ENCODE peak calls at places on chromosome 22, in five cellular contexts. K, N, J, F and I are unnamed samples.

GRCh38 chr22:20243545-20244249 is 24.4 kb downstream of the RTN4R start:
- DNase-seq in F (peak; percentile 91), J (no peak), K (peak; percentile 95), N (peak; percentile 13), I (peak; percentile 59)

GRCh38 chr22:32649515-32650200 is 151.8 kb upstream of the TIMP3 start:
- DNase-seq in J (no peak), K (peak; percentile 81), F (peak; percentile 11), N (no peak), I (no peak)

GRCh38 chr22:37244922-37245722 is 1.1 kb upstream of the RAC2 start:
- DNase-seq in K (peak; percentile 70), F (no peak), N (no peak), J (no peak), I (no peak)

GRCh38 chr22:44383071-44383575 is 70.4 kb upstream of the SHISAL1 start:
- DNase-seq in F (no peak), N (no peak), J (no peak), K (no peak), I (no peak)

GRCh38 chr22:25368271-25368670 is 148.8 kb downstream of the CRYBB2 start:
- DNase-seq in N (no peak), F (no peak), J (no peak), K (peak; percentile 30), I (no peak)

GRCh38 chr22:20514658-20515406 is 7.4 kb downstream of the MED15 start:
- DNase-seq in J (no peak), K (peak; percentile 22), F (no peak), N (no peak), I (no peak)

GRCh38 chr22:22380098-22381030 is 128.2 kb downstream of the ZNF280B start:
- DNase-seq in N (no peak), K (peak; percentile 9), F (peak; percentile 88), J (no peak), I (no peak)

GRCh38 chr22:38505595-38506117 is 455 bp downstream of the DDX17 start:
- DNase-seq in F (peak; percentile 81), N (peak; percentile 20), K (peak; percentile 66), J (no peak), I (peak; percentile 70)

GRCh38 chr22:29369460-29369859 is 18.9 kb downstream of the AP1B1 start:
- DNase-seq in K (peak; percentile 92), N (no peak), F (no peak), J (no peak), I (peak; percentile 67)

GRCh38 chr22:48629631-48630443 is 1197.8 kb downstream of the BRD1 start:
- DNase-seq in K (no peak), F (no peak), N (no peak), J (no peak), I (no peak)

GRCh38 chr22:48624401-48624800 is 1203.3 kb downstream of the BRD1 start:
- DNase-seq in F (no peak), J (no peak), K (no peak), N (no peak), I (no peak)

GRCh38 chr22:48627966-48628365 is 1199.7 kb downstream of the BRD1 start:
- DNase-seq in K (no peak), F (no peak), N (no peak), J (no peak), I (no peak)

GRCh38 chr22:48628891-48629559 is 1198.6 kb downstream of the BRD1 start:
- DNase-seq in F (no peak), K (no peak), N (no peak), J (no peak), I (no peak)

DNA sequence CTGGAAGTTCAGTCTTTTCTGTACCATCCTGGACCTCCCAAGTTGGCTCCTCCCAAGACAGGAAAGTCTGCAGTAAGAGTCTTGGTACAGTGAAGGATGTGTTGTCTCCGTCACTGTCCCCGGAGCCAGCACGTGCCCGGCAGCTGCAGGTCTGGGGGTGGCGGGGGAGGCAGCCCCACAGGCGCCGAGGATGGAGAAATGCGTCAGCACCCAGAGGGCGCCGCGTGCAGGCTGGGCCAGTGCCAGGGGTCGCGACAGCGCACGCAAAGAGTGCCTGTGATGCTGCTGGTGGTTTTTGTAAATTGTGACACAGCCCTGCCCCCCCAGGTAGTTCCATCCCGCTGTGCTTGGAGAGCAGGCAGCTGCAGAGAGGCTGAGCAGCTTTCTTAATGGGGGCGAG is 1200.5 kb downstream of the BRD1 start:
- DNase-seq in J (no peak), N (no peak), F (no peak), K (peak; percentile 25), I (no peak)
- TF ChIP-seq MYC in J (no peak), N (no peak), F (no peak), K (no peak), I (no peak)

GRCh38 chr22:50199251-50199721 is 1.5 kb upstream of the SELENOO start:
- DNase-seq in N (no peak), J (no peak), F (no peak), K (no peak), I (no peak)

GRCh38 chr22:50200333-50201190 is at the start of gene SELENOO:
- DNase-seq in N (peak; percentile 93), K (peak; percentile 91), F (peak; percentile 90), J (peak; percentile 75), I (peak; percentile 80)

GRCh38 chr22:50198624-50199017 is 2.2 kb upstream of the SELENOO start:
- DNase-seq in F (no peak), J (no peak), K (no peak), N (no peak), I (no peak)

GRCh38 chr22:50201191-50202129 is 649 bp downstream of the SELENOO start:
- DNase-seq in F (peak; percentile 41), N (no peak), J (peak; percentile 23), K (peak; percentile 45), I (no peak)

DNA sequence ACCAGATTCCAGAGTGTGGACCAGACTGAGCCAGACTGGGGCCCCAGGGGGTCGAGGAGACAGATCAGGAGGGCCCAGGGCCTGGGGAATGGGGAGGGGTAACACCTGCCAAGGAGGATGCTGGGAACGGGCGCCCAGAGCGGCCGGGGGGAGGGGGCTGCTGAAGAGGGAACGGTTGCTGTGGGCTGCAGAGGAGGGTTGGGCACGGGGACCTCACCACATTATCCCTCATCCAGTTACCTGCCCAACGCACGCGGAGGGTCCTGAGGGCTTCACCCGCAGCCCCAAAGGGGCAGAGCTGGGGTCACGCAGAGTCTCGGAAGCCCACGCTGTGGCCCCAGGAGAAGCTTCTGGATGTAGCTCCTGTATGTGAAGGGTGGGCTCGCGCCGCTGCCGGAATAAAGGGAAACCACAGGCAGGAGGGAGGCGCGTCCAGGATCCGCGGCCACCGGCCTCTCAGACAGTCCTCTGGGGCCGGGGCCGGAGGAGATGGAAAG is 927 bp upstream of the SELENOO start:
- DNase-seq in N (no peak), J (no peak), F (no peak), K (no peak), I (no peak)
- TF ChIP-seq MAX in N (no peak), J (no peak), F (no peak), K (no peak), I (no peak)

GRCh38 chr22:41403532-41404318 is 22.0 kb downstream of the TEF start:
- DNase-seq in K (peak; percentile 84), F (peak; percentile 86), J (peak; percentile 76), N (peak; percentile 96), I (peak; percentile 80)

GRCh38 chr22:41401781-41402648 is 20.3 kb downstream of the TEF start:
- DNase-seq in F (no peak), J (peak; percentile 70), N (peak; percentile 57), K (no peak), I (peak; percentile 21)

GRCh38 chr22:41397143-41397811 is 15.5 kb downstream of the TEF start:
- DNase-seq in N (no peak), J (peak; percentile 91), F (no peak), K (no peak), I (no peak)

GRCh38 chr22:41395531-41396240 is 13.9 kb downstream of the TEF start:
- DNase-seq in F (no peak), J (no peak), N (no peak), K (no peak), I (no peak)

GRCh38 chr22:41398921-41399320 is 17.2 kb downstream of the TEF start:
- DNase-seq in J (no peak), N (no peak), K (no peak), F (no peak), I (no peak)
- TF ChIP-seq MYC in J (no peak), N (no peak), K (no peak), F (no peak), I (no peak)

DNA sequence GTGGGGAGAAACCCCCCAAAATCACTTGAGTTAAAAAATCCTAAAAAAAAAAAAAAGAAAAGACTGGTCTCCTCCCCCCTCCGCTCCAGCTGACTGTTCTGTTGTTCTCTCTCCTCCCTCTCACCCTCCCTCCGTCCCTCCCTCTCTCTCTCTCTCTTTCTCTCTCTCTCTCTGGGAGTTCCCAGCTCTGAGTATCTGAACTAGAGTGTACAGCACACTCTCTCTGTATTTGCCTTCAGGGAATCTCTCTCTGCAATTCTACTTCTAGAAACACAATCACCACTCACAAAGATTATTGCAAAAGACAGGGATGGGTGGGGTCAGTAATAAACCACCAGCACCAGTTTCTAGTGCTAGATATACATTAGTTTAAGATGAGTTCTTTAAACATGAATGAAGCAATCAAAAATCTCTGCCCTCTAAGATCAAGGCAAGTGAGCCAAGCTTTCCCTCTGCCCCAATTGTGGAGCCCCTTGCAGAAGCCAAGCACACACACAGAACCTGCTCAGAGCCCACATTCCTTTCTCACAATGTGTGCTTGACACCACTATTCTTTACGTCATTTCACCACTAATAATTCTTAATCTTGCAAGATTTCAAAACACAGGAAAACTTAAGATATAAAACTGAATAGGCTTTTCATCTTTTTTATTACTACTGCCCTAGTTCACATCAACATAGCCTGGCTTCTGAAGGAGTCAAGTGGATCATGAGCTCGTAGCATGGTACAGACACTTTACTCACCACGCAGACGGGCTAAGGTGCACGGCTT is 133.5 kb downstream of the RBFOX2 start:
- DNase-seq in J (no peak), N (no peak), K (peak; percentile 18), F (no peak), I (no peak)
- TF ChIP-seq MAX in J (no peak), N (no peak), K (no peak), F (no peak), I (no peak)

DNA sequence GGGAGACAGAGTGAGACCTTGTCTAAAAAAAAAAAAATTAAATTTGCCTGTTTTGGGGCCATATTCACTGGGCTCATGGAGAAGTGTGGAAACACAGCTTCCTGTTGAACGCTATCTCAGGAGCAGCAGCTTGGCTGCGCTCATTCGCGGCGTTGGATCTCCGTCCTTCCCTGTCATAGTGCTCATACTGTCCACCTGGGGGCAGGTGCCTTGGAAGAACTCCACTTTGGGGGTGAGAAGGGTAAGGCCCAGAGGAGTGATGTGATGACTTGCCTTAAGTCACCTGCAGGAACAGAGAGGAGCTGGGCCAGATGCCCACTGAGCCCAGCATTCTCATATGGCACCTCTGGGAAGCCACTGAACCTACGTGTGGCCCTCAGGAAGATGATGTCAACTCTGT is 82.8 kb downstream of the CABIN1 start:
- DNase-seq in K (no peak), N (no peak), J (no peak), F (peak; percentile 13), I (no peak)
- TF ChIP-seq MYC in K (no peak), N (no peak), J (no peak), F (no peak), I (no peak)

GRCh38 chr22:46758867-46759290 is 3.6 kb upstream of the TBC1D22A start:
- DNase-seq in K (peak; percentile 78), J (peak; percentile 91), F (peak; percentile 20), N (peak; percentile 38), I (peak; percentile 82)
- TF ChIP-seq MAX in K (no peak), J (peak; percentile 32), F (no peak), N (no peak), I (no peak)

GRCh38 chr22:40451230-40451629 is 80.8 kb downstream of the SGSM3 start:
- DNase-seq in N (no peak), F (no peak), J (no peak), K (no peak), I (no peak)
- TF ChIP-seq MYC in N (no peak), F (no peak), J (no peak), K (no peak), I (no peak)